ENCODE peak calls at places on chromosomes 12 and 14, in five cellular contexts. One of them, this sample, is unnamed.

GRCh38 chr14:102518063-102518648 is 8.6 kb upstream of the ANKRD9 start:
- DNase-seq in cardiac fibroblast: no peak
- DNase-seq in K562: no peak
- DNase-seq in left ventricle myocardium inferior: no peak
- DNase-seq in pancreas: no peak
- DNase-seq in this sample: no peak

GRCh38 chr14:68616255-68616902 is 176.5 kb downstream of the ZFP36L1 start:
- DNase-seq in left ventricle myocardium inferior: no peak
- DNase-seq in pancreas: no peak
- DNase-seq in K562: no peak
- DNase-seq in cardiac fibroblast: peak
- DNase-seq in this sample: peak

GRCh38 chr14:73755434-73756014 is 41.3 kb upstream of the PNMA1 start:
- DNase-seq in cardiac fibroblast: no peak
- DNase-seq in left ventricle myocardium inferior: peak
- DNase-seq in K562: peak
- DNase-seq in pancreas: no peak
- DNase-seq in this sample: no peak

GRCh38 chr14:106459971-106460730 is 933.8 kb downstream of the TMEM121 start:
- DNase-seq in left ventricle myocardium inferior: no peak
- DNase-seq in cardiac fibroblast: no peak
- DNase-seq in pancreas: no peak
- DNase-seq in K562: peak
- DNase-seq in this sample: no peak

GRCh38 chr12:11015775-11016430 is 6.5 kb downstream of the TAS2R19 start:
- DNase-seq in cardiac fibroblast: peak
- DNase-seq in left ventricle myocardium inferior: no peak
- DNase-seq in K562: no peak
- DNase-seq in pancreas: no peak
- DNase-seq in this sample: no peak

GRCh38 chr12:107356266-107356936 is 263.1 kb upstream of the CRY1 start:
- DNase-seq in K562: no peak
- DNase-seq in left ventricle myocardium inferior: no peak
- DNase-seq in cardiac fibroblast: peak
- DNase-seq in pancreas: no peak
- DNase-seq in this sample: peak

GRCh38 chr12:11929714-11930113 is 141.0 kb upstream of the BCL2L14 start:
- DNase-seq in cardiac fibroblast: no peak
- DNase-seq in pancreas: no peak
- DNase-seq in K562: no peak
- DNase-seq in left ventricle myocardium inferior: no peak
- DNase-seq in this sample: no peak

GRCh38 chr12:65106948-65107347 is 14.2 kb downstream of the WIF1 start:
- DNase-seq in cardiac fibroblast: peak
- DNase-seq in left ventricle myocardium inferior: no peak
- DNase-seq in K562: no peak
- DNase-seq in pancreas: no peak
- DNase-seq in this sample: peak

GRCh38 chr12:19761465-19761864 is 322.2 kb downstream of the AEBP2 start:
- DNase-seq in pancreas: no peak
- DNase-seq in left ventricle myocardium inferior: no peak
- DNase-seq in K562: no peak
- DNase-seq in cardiac fibroblast: peak
- DNase-seq in this sample: no peak

GRCh38 chr12:95717336-95717928 is 73.1 kb downstream of the NTN4 start:
- DNase-seq in left ventricle myocardium inferior: no peak
- DNase-seq in cardiac fibroblast: no peak
- DNase-seq in pancreas: no peak
- DNase-seq in K562: no peak
- DNase-seq in this sample: no peak

GRCh38 chr12:100956311-100956852 is 161.8 kb downstream of the ANO4 start:
- DNase-seq in pancreas: no peak
- DNase-seq in K562: no peak
- DNase-seq in left ventricle myocardium inferior: no peak
- DNase-seq in cardiac fibroblast: peak
- DNase-seq in this sample: no peak

GRCh38 chr14:38536376-38537038 is 280.6 kb upstream of the CLEC14A start:
- DNase-seq in left ventricle myocardium inferior: no peak
- DNase-seq in pancreas: no peak
- DNase-seq in cardiac fibroblast: peak
- DNase-seq in K562: no peak
- DNase-seq in this sample: no peak

GRCh38 chr12:80936353-80936641 is 1.4 kb downstream of the LIN7A start:
- DNase-seq in cardiac fibroblast: no peak
- DNase-seq in left ventricle myocardium inferior: no peak
- DNase-seq in K562: no peak
- DNase-seq in pancreas: no peak
- DNase-seq in this sample: no peak

GRCh38 chr12:48121522-48121921 is 2.4 kb downstream of the PFKM start:
- DNase-seq in cardiac fibroblast: no peak
- DNase-seq in pancreas: no peak
- DNase-seq in K562: no peak
- DNase-seq in left ventricle myocardium inferior: no peak
- DNase-seq in this sample: no peak

GRCh38 chr12:13573698-13574321 is 377.3 kb downstream of the EMP1 start:
- DNase-seq in K562: no peak
- DNase-seq in left ventricle myocardium inferior: no peak
- DNase-seq in pancreas: no peak
- DNase-seq in cardiac fibroblast: peak
- DNase-seq in this sample: peak

GRCh38 chr14:94267352-94267751 is 25.7 kb downstream of the SERPINA10 start:
- DNase-seq in left ventricle myocardium inferior: no peak
- DNase-seq in K562: no peak
- DNase-seq in cardiac fibroblast: no peak
- DNase-seq in pancreas: no peak
- DNase-seq in this sample: no peak

GRCh38 chr14:103994535-103995184 is 52.3 kb upstream of the RD3L start:
- DNase-seq in pancreas: no peak
- DNase-seq in left ventricle myocardium inferior: no peak
- DNase-seq in cardiac fibroblast: no peak
- DNase-seq in K562: no peak
- DNase-seq in this sample: peak

GRCh38 chr14:53148612-53149202 is 4.4 kb downstream of the DDHD1 start:
- DNase-seq in left ventricle myocardium inferior: no peak
- DNase-seq in K562: no peak
- DNase-seq in cardiac fibroblast: no peak
- DNase-seq in pancreas: no peak
- DNase-seq in this sample: no peak
- H3K4me3 ChIP-seq in left ventricle myocardium inferior: no peak
- H3K4me3 ChIP-seq in K562: no peak
- H3K4me3 ChIP-seq in cardiac fibroblast: no peak
- H3K4me3 ChIP-seq in pancreas: no peak
- H3K4me3 ChIP-seq in this sample: no peak

GRCh38 chr12:42143401-42144173 is 1.1 kb downstream of the GXYLT1 start:
- DNase-seq in cardiac fibroblast: peak
- DNase-seq in left ventricle myocardium inferior: no peak
- DNase-seq in K562: no peak
- DNase-seq in pancreas: no peak
- DNase-seq in this sample: peak

GRCh38 chr12:42144424-42145196 is at the start of gene GXYLT1:
- DNase-seq in left ventricle myocardium inferior: peak
- DNase-seq in cardiac fibroblast: peak
- DNase-seq in pancreas: peak
- DNase-seq in K562: peak
- DNase-seq in this sample: peak

GRCh38 chr12:42145197-42145549 is 499 bp upstream of the GXYLT1 start:
- DNase-seq in cardiac fibroblast: no peak
- DNase-seq in left ventricle myocardium inferior: no peak
- DNase-seq in K562: no peak
- DNase-seq in pancreas: no peak
- DNase-seq in this sample: peak

GRCh38 chr12:42144174-42144423 is 575 bp downstream of the GXYLT1 start:
- DNase-seq in left ventricle myocardium inferior: no peak
- DNase-seq in pancreas: peak
- DNase-seq in cardiac fibroblast: no peak
- DNase-seq in K562: peak
- DNase-seq in this sample: no peak

GRCh38 chr12:42145552-42146215 is 1.0 kb upstream of the GXYLT1 start:
- DNase-seq in pancreas: no peak
- DNase-seq in K562: peak
- DNase-seq in left ventricle myocardium inferior: no peak
- DNase-seq in cardiac fibroblast: no peak
- DNase-seq in this sample: peak
- TF ChIP-seq CTCF in pancreas: no peak
- TF ChIP-seq CTCF in K562: peak
- TF ChIP-seq CTCF in left ventricle myocardium inferior: no peak
- TF ChIP-seq CTCF in cardiac fibroblast: no peak
- TF ChIP-seq CTCF in this sample: no peak

DNA sequence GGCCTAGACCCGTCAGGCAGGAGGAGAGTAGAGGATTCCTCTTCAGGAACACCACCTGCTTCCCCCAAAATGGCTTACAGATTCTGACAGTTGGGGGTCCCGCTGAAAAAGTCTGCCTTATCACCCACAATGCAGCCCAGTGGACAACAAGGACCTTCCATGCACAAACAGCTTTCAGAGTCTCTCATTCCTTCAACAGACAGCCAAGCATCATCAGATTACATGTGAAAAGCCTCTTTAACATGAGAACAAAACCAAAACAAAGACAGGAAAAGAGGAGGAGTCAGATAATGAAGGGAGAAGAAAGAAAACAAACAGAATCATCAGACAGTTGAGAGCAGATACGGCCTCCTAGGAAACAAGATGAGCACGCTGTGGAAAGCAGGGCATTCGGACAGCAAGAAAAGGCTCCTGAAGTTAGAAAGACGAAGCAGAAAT is 18.3 kb downstream of the KCTD10 start:
- DNase-seq in pancreas: no peak
- DNase-seq in K562: no peak
- DNase-seq in cardiac fibroblast: peak
- DNase-seq in left ventricle myocardium inferior: no peak
- DNase-seq in this sample: no peak
- H3K4me3 ChIP-seq in pancreas: no peak
- H3K4me3 ChIP-seq in K562: no peak
- H3K4me3 ChIP-seq in cardiac fibroblast: no peak
- H3K4me3 ChIP-seq in left ventricle myocardium inferior: no peak
- H3K4me3 ChIP-seq in this sample: no peak

DNA sequence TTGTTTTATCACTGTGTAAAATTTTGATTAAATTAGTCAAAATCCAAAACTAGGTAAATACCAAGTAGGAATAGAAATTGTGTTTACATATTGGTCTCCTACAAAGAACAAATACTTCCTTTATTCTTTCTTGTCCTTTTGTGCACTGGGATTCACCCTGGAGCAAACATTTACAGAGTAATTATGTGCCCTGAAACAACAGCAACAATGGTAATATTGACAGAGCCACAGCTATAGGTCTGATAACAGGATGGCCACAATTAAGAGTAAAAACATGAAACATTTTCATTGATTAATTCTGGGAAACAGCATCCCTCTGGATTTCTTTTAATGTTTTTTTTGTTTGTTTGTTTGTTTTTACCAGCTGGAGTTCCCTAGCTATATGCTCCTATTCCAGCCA is 61.2 kb downstream of the SLC38A6 start:
- DNase-seq in K562: no peak
- DNase-seq in pancreas: no peak
- DNase-seq in cardiac fibroblast: no peak
- DNase-seq in left ventricle myocardium inferior: no peak
- DNase-seq in this sample: no peak
- TF ChIP-seq CTCF in K562: no peak
- TF ChIP-seq CTCF in pancreas: no peak
- TF ChIP-seq CTCF in cardiac fibroblast: no peak
- TF ChIP-seq CTCF in left ventricle myocardium inferior: no peak
- TF ChIP-seq CTCF in this sample: no peak

GRCh38 chr12:121797937-121798801 is 4.7 kb upstream of the RHOF start:
- DNase-seq in pancreas: peak
- DNase-seq in cardiac fibroblast: peak
- DNase-seq in K562: peak
- DNase-seq in left ventricle myocardium inferior: peak
- DNase-seq in this sample: peak
- H3K4me3 ChIP-seq in pancreas: peak
- H3K4me3 ChIP-seq in cardiac fibroblast: peak
- H3K4me3 ChIP-seq in K562: peak
- H3K4me3 ChIP-seq in left ventricle myocardium inferior: peak
- H3K4me3 ChIP-seq in this sample: peak

DNA sequence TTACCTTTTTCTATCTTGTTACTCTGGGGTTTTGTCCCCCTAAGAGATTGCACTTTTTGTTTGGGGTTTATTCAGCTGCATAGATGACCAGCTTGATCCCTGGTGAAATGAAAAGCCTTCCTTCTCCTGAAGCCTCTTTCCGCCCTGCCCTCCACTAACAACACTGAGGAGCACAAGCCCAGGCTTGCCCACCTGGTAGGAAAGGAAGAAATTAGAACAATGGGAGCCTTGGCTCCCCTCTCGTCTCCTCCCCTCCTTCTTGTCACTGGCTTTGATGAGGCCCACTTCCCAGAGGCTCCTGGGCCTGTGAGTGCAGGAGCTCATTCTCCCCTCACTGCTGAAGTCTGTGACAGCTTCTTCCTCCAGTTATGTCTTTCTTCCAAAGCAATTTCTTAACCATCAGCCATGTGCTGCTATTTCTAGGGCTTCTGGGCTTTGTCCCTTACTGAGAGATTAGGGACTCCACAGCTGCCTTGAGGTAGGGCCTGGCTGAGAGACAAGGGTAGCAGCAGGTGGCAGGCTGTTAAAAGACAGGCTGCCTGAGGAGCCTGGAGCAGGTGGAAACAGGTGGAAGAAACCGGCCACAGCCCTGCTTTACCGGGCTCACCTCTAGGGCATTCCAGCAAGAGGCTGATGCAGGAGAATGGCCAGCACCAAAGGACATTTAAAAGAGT is 53.7 kb upstream of the SRSF5 start:
- DNase-seq in K562: no peak
- DNase-seq in left ventricle myocardium inferior: no peak
- DNase-seq in cardiac fibroblast: no peak
- DNase-seq in pancreas: peak
- DNase-seq in this sample: no peak
- TF ChIP-seq CTCF in K562: no peak
- TF ChIP-seq CTCF in left ventricle myocardium inferior: no peak
- TF ChIP-seq CTCF in cardiac fibroblast: no peak
- TF ChIP-seq CTCF in pancreas: no peak
- TF ChIP-seq CTCF in this sample: no peak